ENCODE peak calls at places on chromosomes 3 and 15, in seven cellular contexts. O is K562, V is HepG2, A is H1, X is HCT116, C is SK-N-SH, T is GM12878. M is an unnamed sample.

GRCh38 chr15:80568876-80569605 is 126.1 kb upstream of the ABHD17C start:
- DNase-seq in O (no peak), V (no peak), A (no peak), X (no peak), C (no peak), T (no peak), M (no peak)

GRCh38 chr3:117463276-117463675 is 753.7 kb downstream of the TUSC7 start:
- DNase-seq in O (no peak), V (no peak), A (no peak), X (no peak), C (no peak), T (no peak), M (no peak)

GRCh38 chr3:196351541-196351940 is 13.4 kb upstream of the TM4SF19 start:
- DNase-seq in O (no peak), V (no peak), A (no peak), X (no peak), C (no peak), T (no peak), M (no peak)

GRCh38 chr3:16085884-16086608 is 88.4 kb upstream of the GALNT15 start:
- DNase-seq in O (no peak), V (no peak), A (no peak), X (no peak), C (no peak), T (no peak), M (peak; percentile 85)

GRCh38 chr3:126888186-126888760 is 94.6 kb upstream of the PLXNA1 start:
- DNase-seq in O (no peak), V (no peak), A (no peak), X (no peak), C (no peak), T (no peak), M (no peak)

GRCh38 chr15:45048784-45049631 is 26.0 kb downstream of the SORD start:
- DNase-seq in O (peak; percentile 88), V (no peak), A (no peak), X (no peak), C (no peak), T (no peak), M (no peak)

GRCh38 chr15:63013052-63013808 is 29.3 kb upstream of the TPM1 start:
- DNase-seq in O (no peak), V (no peak), A (no peak), X (no peak), C (no peak), T (no peak), M (peak; percentile 86)

GRCh38 chr3:186360779-186361178 is 1.3 kb downstream of the DGKG start:
- DNase-seq in O (no peak), V (no peak), A (no peak), X (no peak), C (peak; percentile 80), T (no peak), M (no peak)

GRCh38 chr15:78133801-78134200 is 2.6 kb upstream of the CIB2 start:
- DNase-seq in O (no peak), V (no peak), A (no peak), X (no peak), C (no peak), T (no peak), M (no peak)

GRCh38 chr3:17550624-17551023 is 191.8 kb downstream of the TBC1D5 start:
- DNase-seq in O (no peak), V (no peak), A (no peak), X (no peak), C (no peak), T (no peak), M (no peak)
- H3K9ac ChIP-seq in O (no peak overlapping the region), V (no peak overlapping the region), A (no peak overlapping the region), X (no peak overlapping the region), C (no peak overlapping the region), T (no peak overlapping the region), M (no peak overlapping the region)

GRCh38 chr15:93829115-93829849 is 402.1 kb upstream of the MCTP2 start:
- DNase-seq in O (no peak), V (no peak), A (no peak), X (no peak), C (peak; percentile 36), T (no peak), M (no peak)
- TF ChIP-seq MAX in O (no peak), V (no peak), A (no peak), X (no peak), C (no peak), T (no peak), M (no peak)

GRCh38 chr15:68653031-68653635 is 74.3 kb downstream of the CORO2B start:
- DNase-seq in O (no peak), V (no peak), A (no peak), X (no peak), C (no peak), T (no peak), M (no peak)

GRCh38 chr15:68652141-68652540 is 73.3 kb downstream of the CORO2B start:
- DNase-seq in O (no peak), V (no peak), A (no peak), X (no peak), C (peak; percentile 41), T (no peak), M (no peak)

GRCh38 chr15:68653795-68654194 is 75.0 kb downstream of the CORO2B start:
- DNase-seq in O (no peak), V (no peak), A (no peak), X (no peak), C (no peak), T (no peak), M (no peak)

GRCh38 chr15:68654786-68655560 is 76.2 kb downstream of the CORO2B start:
- DNase-seq in O (no peak), V (no peak), A (no peak), X (no peak), C (no peak), T (no peak), M (no peak)

DNA sequence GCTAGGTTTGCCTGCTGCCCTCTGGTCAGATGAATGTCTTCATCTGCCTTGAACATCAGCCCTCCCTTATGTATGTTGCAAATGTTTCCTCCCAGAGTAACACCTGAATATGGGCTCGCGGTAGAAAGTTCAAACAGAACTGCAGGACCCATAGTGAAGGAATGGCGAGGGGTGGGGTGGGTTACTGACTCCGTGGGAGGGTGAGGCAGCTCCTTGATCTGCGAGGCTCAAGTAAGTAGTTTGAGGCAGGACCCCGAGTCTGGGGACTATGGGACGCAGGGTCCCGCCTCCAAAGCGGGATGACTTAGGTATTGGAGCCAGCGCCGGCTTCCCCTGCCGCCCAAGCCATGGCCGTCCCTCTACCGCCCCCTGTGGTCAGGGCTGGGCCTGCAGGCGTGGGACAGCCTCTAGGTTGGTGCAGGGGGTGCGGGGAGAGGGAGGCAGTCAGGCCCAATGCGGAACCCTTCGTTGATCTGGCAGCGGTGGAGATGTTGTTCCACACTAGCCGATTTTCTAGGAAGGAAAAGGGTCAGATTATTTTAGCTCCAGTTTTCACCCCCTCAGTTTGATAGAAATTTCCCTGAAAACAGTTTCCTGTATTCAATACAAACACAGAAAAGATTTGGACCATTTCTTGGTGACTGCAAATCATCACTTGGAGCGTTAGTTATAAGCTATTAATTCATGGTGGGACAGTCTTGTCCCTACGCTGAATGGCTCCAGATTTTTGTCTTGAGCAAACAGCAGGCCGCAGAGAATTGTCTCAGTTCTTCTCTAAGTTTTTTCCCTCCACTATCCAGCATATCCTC is 72.3 kb downstream of the CORO2B start:
- DNase-seq in O (peak; percentile 91), V (peak; percentile 18), A (peak; percentile 72), X (peak; percentile 51), C (peak; percentile 62), T (no peak), M (peak; percentile 45)
- TF ChIP-seq CTCF in O (peak; percentile 89), V (peak; percentile 85), A (peak; percentile 96), X (peak; percentile 99), C (peak; percentile 64), T (peak; percentile 82), M (peak; percentile 93)

GRCh38 chr15:40278026-40278425 is 4.8 kb downstream of the ANKRD63 start:
- DNase-seq in O (no peak), V (no peak), A (no peak), X (no peak), C (no peak), T (no peak), M (no peak)

GRCh38 chr15:40276927-40277326 is 5.9 kb downstream of the ANKRD63 start:
- DNase-seq in O (no peak), V (peak; percentile 56), A (no peak), X (no peak), C (no peak), T (no peak), M (no peak)

GRCh38 chr15:40275954-40276353 is 6.9 kb downstream of the ANKRD63 start:
- DNase-seq in O (no peak), V (no peak), A (no peak), X (no peak), C (no peak), T (no peak), M (no peak)

GRCh38 chr15:40275491-40275890 is 7.4 kb downstream of the ANKRD63 start:
- DNase-seq in O (no peak), V (no peak), A (no peak), X (no peak), C (no peak), T (no peak), M (no peak)

DNA sequence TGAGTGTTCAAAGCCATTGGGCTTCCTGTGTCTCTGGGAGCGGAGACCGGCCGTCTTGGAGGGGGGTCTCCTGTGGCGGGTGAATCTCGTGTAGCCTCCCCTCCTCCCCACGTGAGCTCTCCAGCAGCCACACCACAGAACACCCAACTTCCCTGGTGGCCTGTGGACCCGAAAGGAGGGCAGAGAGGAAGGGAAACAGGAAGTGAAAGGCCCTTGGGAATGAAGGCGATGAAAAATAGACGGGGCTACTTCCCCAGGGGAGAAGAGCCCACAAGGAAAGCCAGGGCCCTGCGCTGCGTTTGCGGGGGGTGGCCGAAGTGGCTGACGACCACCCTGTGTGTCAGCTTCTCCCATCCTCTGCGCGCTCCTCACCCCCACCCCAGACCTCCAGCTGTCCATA is 5.4 kb downstream of the ANKRD63 start:
- DNase-seq in O (no peak), V (no peak), A (no peak), X (no peak), C (no peak), T (no peak), M (no peak)
- H3K9ac ChIP-seq in O (no peak overlapping the region), V (no peak overlapping the region), A (no peak overlapping the region), X (no peak overlapping the region), C (no peak overlapping the region), T (no peak overlapping the region), M (no peak overlapping the region)

DNA sequence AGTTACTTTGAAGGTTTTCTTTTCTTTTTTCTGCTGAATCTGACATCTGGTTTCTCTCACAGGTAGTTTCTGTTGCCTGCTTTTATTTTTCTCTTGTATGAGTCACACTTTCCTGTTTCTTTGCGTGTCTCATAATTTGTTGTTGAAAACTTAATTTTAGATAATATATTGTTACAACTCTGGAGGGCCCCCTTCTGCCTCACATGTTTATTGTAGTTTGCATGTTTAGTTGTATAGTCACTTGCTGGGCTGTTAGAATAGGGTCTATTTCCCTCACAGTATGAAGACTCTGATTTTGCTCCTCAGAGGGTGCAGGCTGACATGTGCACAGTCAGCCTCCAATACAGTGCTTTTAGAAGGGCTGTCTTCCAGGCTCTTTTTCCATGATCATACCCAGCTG is 8.2 kb upstream of the CNTN4 start:
- DNase-seq in O (no peak), V (no peak), A (no peak), X (no peak), C (no peak), T (no peak), M (no peak)
- TF ChIP-seq MAX in O (no peak), V (no peak), A (no peak), X (no peak), C (no peak), T (no peak), M (no peak)

M was measured in endothelial cell of umbilical vein.